ENCODE peak calls at places on chromosomes 3 and 15, in eight cellular contexts. B is A549; X is GM23338; Q is stimulated activated naive CD4-positive, alpha-beta T cell; Y is activated T-helper 1 cell treated with Interleukin-2 at 50 U/mL for 16 hours; O is epithelial cell of esophagus; G is thoracic aorta; R is endodermal cell. C is an unnamed sample.

GRCh38 chr3:185176756-185177359 is 24.0 kb upstream of the C3orf70 start:
- DNase-seq in X (peak), O (peak), B (peak), Q (no peak), R (peak), Y (no peak), G (no peak), C (peak)

GRCh38 chr3:25589783-25590258 is 74.9 kb downstream of the TOP2B start:
- DNase-seq in Y (no peak), B (no peak), G (no peak), X (no peak), Q (no peak), R (peak), O (no peak), C (no peak)

GRCh38 chr3:40979962-40980361 is 219.3 kb upstream of the CTNNB1 start:
- DNase-seq in Q (no peak), X (no peak), G (no peak), B (no peak), R (no peak), O (no peak), Y (no peak), C (no peak)

GRCh38 chr3:53045784-53046170 is at the start of gene SFMBT1:
- DNase-seq in Q (peak), Y (peak), G (no peak), R (peak), X (peak), O (peak), B (peak), C (peak)

GRCh38 chr15:21260966-21261395 is 179.3 kb downstream of the POTEB3 start:
- DNase-seq in R (peak), X (no peak), G (no peak), Y (no peak), O (no peak), Q (no peak), B (no peak), C (peak)

GRCh38 chr3:169760479-169760878 is 4.4 kb downstream of the TERC start:
- DNase-seq in Q (no peak), Y (no peak), G (no peak), O (peak), X (no peak), R (no peak), B (no peak), C (no peak)

GRCh38 chr3:119529883-119530282 is 29.5 kb downstream of the CD80 start:
- DNase-seq in Y (no peak), Q (no peak), O (peak), X (no peak), G (no peak), B (no peak), R (no peak), C (no peak)

GRCh38 chr3:71026634-71027578 is 556.6 kb downstream of the FOXP1 start:
- DNase-seq in Y (no peak), G (no peak), O (peak), B (no peak), Q (no peak), R (no peak), X (no peak), C (no peak)

C was measured in cerebellar cortex.